ENCODE peak calls at places on chromosomes 3 and 15, in nine cellular contexts. One of them, this sample, is unnamed.

GRCh38 chr15:57751177-57751800 is 44.8 kb downstream of the POLR2M start:
- DNase-seq in Peyer's patch: no peak
- DNase-seq in psoas muscle: no peak
- DNase-seq in cardiac muscle cell: peak; percentile 39
- DNase-seq in Caco-2: peak; percentile 29
- DNase-seq in testis: no peak
- DNase-seq in thoracic aorta: no peak
- DNase-seq in lower lobe of right lung: no peak
- DNase-seq in esophagus squamous epithelium: no peak
- DNase-seq in this sample: peak; percentile 23

GRCh38 chr3:139830817-139831216 is 104.2 kb upstream of the CLSTN2 start:
- DNase-seq in lower lobe of right lung: peak; percentile 50
- DNase-seq in Peyer's patch: no peak
- DNase-seq in thoracic aorta: no peak
- DNase-seq in esophagus squamous epithelium: no peak
- DNase-seq in testis: no peak
- DNase-seq in cardiac muscle cell: peak; percentile 64
- DNase-seq in psoas muscle: peak; percentile 50
- DNase-seq in Caco-2: no peak
- DNase-seq in this sample: peak; percentile 94

GRCh38 chr3:30696403-30696819 is 90.0 kb downstream of the TGFBR2 start:
- DNase-seq in cardiac muscle cell: peak; percentile 3
- DNase-seq in Caco-2: no peak
- DNase-seq in testis: no peak
- DNase-seq in esophagus squamous epithelium: no peak
- DNase-seq in thoracic aorta: no peak
- DNase-seq in psoas muscle: no peak
- DNase-seq in lower lobe of right lung: no peak
- DNase-seq in Peyer's patch: no peak
- DNase-seq in this sample: no peak

GRCh38 chr3:25471081-25471768 is 43.2 kb downstream of the RARB start:
- DNase-seq in psoas muscle: no peak
- DNase-seq in testis: no peak
- DNase-seq in Caco-2: no peak
- DNase-seq in lower lobe of right lung: no peak
- DNase-seq in Peyer's patch: no peak
- DNase-seq in cardiac muscle cell: no peak
- DNase-seq in esophagus squamous epithelium: no peak
- DNase-seq in thoracic aorta: no peak
- DNase-seq in this sample: no peak

GRCh38 chr3:183410759-183411158 is 17.7 kb downstream of the MCF2L2 start:
- DNase-seq in testis: no peak
- DNase-seq in esophagus squamous epithelium: no peak
- DNase-seq in Peyer's patch: no peak
- DNase-seq in cardiac muscle cell: no peak
- DNase-seq in thoracic aorta: no peak
- DNase-seq in psoas muscle: no peak
- DNase-seq in Caco-2: no peak
- DNase-seq in lower lobe of right lung: no peak
- DNase-seq in this sample: no peak

GRCh38 chr3:47536967-47537366 is 23.5 kb upstream of the ELP6 start:
- DNase-seq in testis: no peak
- DNase-seq in thoracic aorta: no peak
- DNase-seq in psoas muscle: no peak
- DNase-seq in esophagus squamous epithelium: no peak
- DNase-seq in Caco-2: no peak
- DNase-seq in Peyer's patch: no peak
- DNase-seq in cardiac muscle cell: no peak
- DNase-seq in lower lobe of right lung: no peak
- DNase-seq in this sample: no peak

GRCh38 chr15:24848050-24848449 is 106.7 kb upstream of the SNRPN start:
- DNase-seq in esophagus squamous epithelium: no peak
- DNase-seq in Peyer's patch: no peak
- DNase-seq in lower lobe of right lung: no peak
- DNase-seq in cardiac muscle cell: peak; percentile 69
- DNase-seq in Caco-2: no peak
- DNase-seq in testis: peak; percentile 82
- DNase-seq in psoas muscle: peak; percentile 17
- DNase-seq in thoracic aorta: no peak
- DNase-seq in this sample: peak; percentile 66

GRCh38 chr15:50909044-50909342 is 510 bp downstream of the AP4E1 start:
- DNase-seq in thoracic aorta: no peak
- DNase-seq in Caco-2: no peak
- DNase-seq in psoas muscle: no peak
- DNase-seq in Peyer's patch: no peak
- DNase-seq in testis: no peak
- DNase-seq in esophagus squamous epithelium: no peak
- DNase-seq in cardiac muscle cell: no peak
- DNase-seq in lower lobe of right lung: no peak
- DNase-seq in this sample: no peak

GRCh38 chr15:78093242-78094020 is 1.1 kb downstream of the SH2D7 start:
- DNase-seq in Peyer's patch: peak; percentile 38
- DNase-seq in psoas muscle: no peak
- DNase-seq in cardiac muscle cell: no peak
- DNase-seq in lower lobe of right lung: no peak
- DNase-seq in thoracic aorta: no peak
- DNase-seq in Caco-2: no peak
- DNase-seq in testis: no peak
- DNase-seq in esophagus squamous epithelium: no peak
- DNase-seq in this sample: no peak

GRCh38 chr3:51539291-51539891 is 872 bp downstream of the RAD54L2 start:
- DNase-seq in esophagus squamous epithelium: no peak
- DNase-seq in Caco-2: peak; percentile 43
- DNase-seq in Peyer's patch: peak; percentile 49
- DNase-seq in psoas muscle: no peak
- DNase-seq in cardiac muscle cell: peak; percentile 36
- DNase-seq in testis: peak; percentile 48
- DNase-seq in thoracic aorta: peak; percentile 33
- DNase-seq in lower lobe of right lung: no peak
- DNase-seq in this sample: no peak

GRCh38 chr3:161274691-161275298 is 53.7 kb downstream of the NMD3 start:
- DNase-seq in esophagus squamous epithelium: no peak
- DNase-seq in psoas muscle: no peak
- DNase-seq in testis: peak; percentile 29
- DNase-seq in Peyer's patch: peak; percentile 75
- DNase-seq in Caco-2: peak; percentile 53
- DNase-seq in thoracic aorta: no peak
- DNase-seq in cardiac muscle cell: peak; percentile 33
- DNase-seq in lower lobe of right lung: no peak
- DNase-seq in this sample: peak; percentile 58

GRCh38 chr3:87336761-87337160 is 60.4 kb upstream of the POU1F1 start:
- DNase-seq in Peyer's patch: no peak
- DNase-seq in Caco-2: no peak
- DNase-seq in psoas muscle: no peak
- DNase-seq in esophagus squamous epithelium: no peak
- DNase-seq in thoracic aorta: no peak
- DNase-seq in cardiac muscle cell: no peak
- DNase-seq in testis: no peak
- DNase-seq in lower lobe of right lung: no peak
- DNase-seq in this sample: no peak

GRCh38 chr3:123246846-123247245 is 45.1 kb downstream of the SEC22A start:
- DNase-seq in psoas muscle: no peak
- DNase-seq in lower lobe of right lung: no peak
- DNase-seq in cardiac muscle cell: no peak
- DNase-seq in Caco-2: no peak
- DNase-seq in thoracic aorta: no peak
- DNase-seq in Peyer's patch: no peak
- DNase-seq in testis: peak; percentile 37
- DNase-seq in esophagus squamous epithelium: no peak
- DNase-seq in this sample: peak; percentile 26

DNA sequence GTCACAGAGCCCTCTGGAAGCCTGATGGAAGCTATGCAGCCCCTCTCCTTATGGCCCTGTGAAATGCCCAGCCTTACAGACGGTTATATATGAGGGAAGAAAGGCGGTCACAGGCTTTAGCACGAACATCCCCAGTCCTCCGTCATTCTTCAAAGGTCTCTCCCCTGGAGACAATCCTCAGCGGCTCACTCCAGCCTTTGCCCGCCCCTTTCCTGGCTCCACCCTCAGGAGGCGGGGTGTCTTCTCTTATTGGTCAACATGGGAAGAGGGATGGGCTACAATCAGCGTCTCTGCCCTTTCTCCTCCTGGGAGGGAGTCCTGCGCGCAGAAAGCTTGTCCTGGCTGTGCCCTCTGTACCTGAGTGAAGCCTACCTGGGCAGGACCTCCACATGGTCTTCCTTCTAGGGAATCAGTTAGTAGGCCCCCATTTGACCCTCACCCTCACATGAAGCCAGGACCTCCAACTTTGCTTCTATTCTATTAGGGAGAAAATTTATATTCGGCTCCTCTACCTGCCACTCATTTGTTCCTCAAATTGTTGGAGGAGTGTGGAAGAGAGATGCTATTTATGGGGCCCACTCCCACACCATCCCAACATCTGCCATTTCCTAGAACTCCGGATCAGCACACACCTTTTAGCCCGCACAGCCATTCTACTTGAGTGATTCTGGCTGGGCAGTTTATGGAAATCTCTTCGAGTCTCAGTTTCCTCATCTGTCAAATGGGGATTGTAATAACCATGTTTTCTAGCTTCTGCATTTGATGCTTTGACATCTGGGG is 112.9 kb upstream of the SLC6A11 start:
- DNase-seq in testis: peak; percentile 54
- DNase-seq in thoracic aorta: no peak
- DNase-seq in psoas muscle: no peak
- DNase-seq in lower lobe of right lung: no peak
- DNase-seq in Caco-2: peak; percentile 7
- DNase-seq in esophagus squamous epithelium: no peak
- DNase-seq in Peyer's patch: no peak
- DNase-seq in cardiac muscle cell: peak; percentile 74
- DNase-seq in this sample: peak; percentile 67
- H3K4me3 ChIP-seq in testis: no peak overlapping the region
- H3K4me3 ChIP-seq in thoracic aorta: no peak overlapping the region
- H3K4me3 ChIP-seq in psoas muscle: no peak overlapping the region
- H3K4me3 ChIP-seq in lower lobe of right lung: no peak overlapping the region
- H3K4me3 ChIP-seq in Caco-2: no peak overlapping the region
- H3K4me3 ChIP-seq in esophagus squamous epithelium: no peak overlapping the region
- H3K4me3 ChIP-seq in Peyer's patch: no peak overlapping the region
- H3K4me3 ChIP-seq in cardiac muscle cell: no peak overlapping the region
- H3K4me3 ChIP-seq in this sample: peak overlapping the region; percentile 16

GRCh38 chr15:35325374-35325941 is 220.5 kb downstream of the DPH6 start:
- DNase-seq in Caco-2: no peak
- DNase-seq in testis: no peak
- DNase-seq in thoracic aorta: no peak
- DNase-seq in lower lobe of right lung: no peak
- DNase-seq in Peyer's patch: no peak
- DNase-seq in psoas muscle: no peak
- DNase-seq in esophagus squamous epithelium: no peak
- DNase-seq in cardiac muscle cell: no peak
- DNase-seq in this sample: no peak

GRCh38 chr15:35327789-35328188 is 218.2 kb downstream of the DPH6 start:
- DNase-seq in cardiac muscle cell: no peak
- DNase-seq in Caco-2: no peak
- DNase-seq in psoas muscle: no peak
- DNase-seq in lower lobe of right lung: no peak
- DNase-seq in esophagus squamous epithelium: no peak
- DNase-seq in thoracic aorta: no peak
- DNase-seq in testis: no peak
- DNase-seq in Peyer's patch: no peak
- DNase-seq in this sample: no peak

GRCh38 chr15:35329521-35329921 is 216.4 kb downstream of the DPH6 start:
- DNase-seq in Peyer's patch: no peak
- DNase-seq in esophagus squamous epithelium: no peak
- DNase-seq in lower lobe of right lung: no peak
- DNase-seq in thoracic aorta: no peak
- DNase-seq in cardiac muscle cell: no peak
- DNase-seq in testis: no peak
- DNase-seq in psoas muscle: no peak
- DNase-seq in Caco-2: no peak
- DNase-seq in this sample: no peak

GRCh38 chr15:35329993-35330695 is 215.8 kb downstream of the DPH6 start:
- DNase-seq in thoracic aorta: no peak
- DNase-seq in Peyer's patch: no peak
- DNase-seq in lower lobe of right lung: no peak
- DNase-seq in esophagus squamous epithelium: no peak
- DNase-seq in Caco-2: no peak
- DNase-seq in testis: no peak
- DNase-seq in cardiac muscle cell: no peak
- DNase-seq in psoas muscle: no peak
- DNase-seq in this sample: no peak

GRCh38 chr15:35330921-35331320 is 215.0 kb downstream of the DPH6 start:
- DNase-seq in esophagus squamous epithelium: no peak
- DNase-seq in thoracic aorta: no peak
- DNase-seq in Peyer's patch: no peak
- DNase-seq in testis: no peak
- DNase-seq in lower lobe of right lung: no peak
- DNase-seq in cardiac muscle cell: no peak
- DNase-seq in Caco-2: no peak
- DNase-seq in psoas muscle: no peak
- DNase-seq in this sample: no peak
- TF ChIP-seq CTCF in esophagus squamous epithelium: no peak
- TF ChIP-seq CTCF in thoracic aorta: no peak
- TF ChIP-seq CTCF in Peyer's patch: no peak
- TF ChIP-seq CTCF in testis: no peak
- TF ChIP-seq CTCF in lower lobe of right lung: no peak
- TF ChIP-seq CTCF in cardiac muscle cell: no peak
- TF ChIP-seq CTCF in Caco-2: no peak
- TF ChIP-seq CTCF in psoas muscle: no peak
- TF ChIP-seq CTCF in this sample: no peak

DNA sequence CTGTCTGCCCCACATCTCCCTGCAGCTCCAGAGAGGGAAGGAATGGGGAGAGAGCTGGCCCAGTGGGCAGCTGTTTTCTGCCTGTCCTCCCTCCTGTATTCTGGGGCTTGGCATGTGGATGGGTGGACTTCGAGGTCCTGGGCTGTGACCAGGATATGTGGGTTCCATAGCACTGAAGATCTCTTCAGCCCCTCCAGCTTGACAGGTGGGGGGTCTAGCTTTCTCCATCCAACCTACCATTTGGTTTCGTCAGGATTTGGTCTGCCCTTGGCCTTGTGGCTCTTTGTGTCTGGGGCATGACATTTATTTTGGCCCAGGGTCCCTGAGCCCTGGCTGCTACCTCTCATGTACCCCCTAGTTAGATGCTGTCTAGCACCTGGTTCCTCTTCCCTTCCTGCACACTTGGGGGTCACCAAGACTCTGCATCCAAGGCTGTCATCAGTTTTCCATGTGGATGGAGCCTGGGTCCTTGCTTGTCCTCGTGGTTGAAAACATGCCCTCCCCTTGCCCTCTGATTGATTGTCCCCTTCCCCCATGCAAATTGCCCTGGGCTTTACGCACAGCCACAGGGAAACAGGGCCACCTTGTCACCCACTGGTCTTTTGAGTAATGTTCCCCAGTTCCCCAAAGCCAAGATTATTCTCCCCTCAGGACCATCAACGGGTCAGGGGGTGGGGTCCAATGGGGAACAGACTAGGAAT is 3.2 kb downstream of the EPHB3 start:
- DNase-seq in Peyer's patch: no peak
- DNase-seq in testis: no peak
- DNase-seq in Caco-2: no peak
- DNase-seq in lower lobe of right lung: no peak
- DNase-seq in psoas muscle: no peak
- DNase-seq in thoracic aorta: no peak
- DNase-seq in cardiac muscle cell: no peak
- DNase-seq in esophagus squamous epithelium: no peak
- DNase-seq in this sample: no peak
- H3K4me1 ChIP-seq in Peyer's patch: peaks cover 25% of the 10 kb centered on the region
- H3K4me1 ChIP-seq in testis: peaks cover 36% of the 10 kb centered on the region
- H3K4me1 ChIP-seq in Caco-2: peaks cover 33% of the 10 kb centered on the region
- H3K4me1 ChIP-seq in lower lobe of right lung: peaks cover 67% of the 10 kb centered on the region
- H3K4me1 ChIP-seq in psoas muscle: peaks cover 12% of the 10 kb centered on the region
- H3K4me1 ChIP-seq in thoracic aorta: peaks cover 15% of the 10 kb centered on the region
- H3K4me1 ChIP-seq in cardiac muscle cell: peaks cover 52% of the 10 kb centered on the region
- H3K4me1 ChIP-seq in esophagus squamous epithelium: peaks cover 59% of the 10 kb centered on the region
- H3K4me1 ChIP-seq in this sample: peaks cover 28% of the 10 kb centered on the region

GRCh38 chr3:195107593-195107992 is 163.4 kb downstream of the XXYLT1 start:
- DNase-seq in esophagus squamous epithelium: no peak
- DNase-seq in thoracic aorta: no peak
- DNase-seq in Peyer's patch: peak; percentile 44
- DNase-seq in Caco-2: no peak
- DNase-seq in psoas muscle: no peak
- DNase-seq in cardiac muscle cell: no peak
- DNase-seq in lower lobe of right lung: no peak
- DNase-seq in testis: no peak
- DNase-seq in this sample: no peak
- H3K4me3 ChIP-seq in esophagus squamous epithelium: no peak overlapping the region
- H3K4me3 ChIP-seq in thoracic aorta: no peak overlapping the region
- H3K4me3 ChIP-seq in Peyer's patch: no peak overlapping the region
- H3K4me3 ChIP-seq in Caco-2: no peak overlapping the region
- H3K4me3 ChIP-seq in psoas muscle: no peak overlapping the region
- H3K4me3 ChIP-seq in cardiac muscle cell: no peak overlapping the region
- H3K4me3 ChIP-seq in lower lobe of right lung: no peak overlapping the region
- H3K4me3 ChIP-seq in testis: no peak overlapping the region
- H3K4me3 ChIP-seq in this sample: no peak overlapping the region